ENCODE peak calls at places on chromosome 3, in four cellular contexts. One of them, this sample, is unnamed.

GRCh38 chr3:131081224-131081623 is 54.5 kb downstream of the NEK11 start:
- DNase-seq in neuronal stem cell: no peak
- DNase-seq in H9: no peak
- DNase-seq in mesendoderm: no peak
- DNase-seq in this sample: no peak

GRCh38 chr3:135565481-135565880 is 400.0 kb upstream of the PPP2R3A start:
- DNase-seq in mesendoderm: no peak
- DNase-seq in H9: no peak
- DNase-seq in neuronal stem cell: no peak
- DNase-seq in this sample: no peak

GRCh38 chr3:27483117-27484001 is 825 bp downstream of the SLC4A7 start:
- DNase-seq in H9: peak
- DNase-seq in neuronal stem cell: peak
- DNase-seq in mesendoderm: peak
- DNase-seq in this sample: peak

GRCh38 chr3:60147249-60147648 is 1097.4 kb upstream of the CFAP20DC start:
- DNase-seq in neuronal stem cell: peak
- DNase-seq in mesendoderm: no peak
- DNase-seq in H9: no peak
- DNase-seq in this sample: no peak

GRCh38 chr3:71728632-71729342 is 3.6 kb upstream of the EIF4E3 start:
- DNase-seq in H9: peak
- DNase-seq in neuronal stem cell: peak
- DNase-seq in mesendoderm: peak
- DNase-seq in this sample: no peak

GRCh38 chr3:186251948-186252619 is 110.0 kb downstream of the DGKG start:
- DNase-seq in mesendoderm: no peak
- DNase-seq in neuronal stem cell: no peak
- DNase-seq in H9: no peak
- DNase-seq in this sample: no peak

GRCh38 chr3:27488821-27489220 is 4.6 kb upstream of the SLC4A7 start:
- DNase-seq in neuronal stem cell: no peak
- DNase-seq in H9: no peak
- DNase-seq in mesendoderm: no peak
- DNase-seq in this sample: no peak

GRCh38 chr3:150605998-150606641 is 3.0 kb downstream of the SELENOT start:
- DNase-seq in H9: no peak
- DNase-seq in mesendoderm: no peak
- DNase-seq in neuronal stem cell: no peak
- DNase-seq in this sample: no peak

GRCh38 chr3:28935141-28935540 is 345.7 kb upstream of the RBMS3 start:
- DNase-seq in H9: no peak
- DNase-seq in neuronal stem cell: no peak
- DNase-seq in mesendoderm: no peak
- DNase-seq in this sample: no peak

GRCh38 chr3:178152010-178152409 is 384.2 kb upstream of the KCNMB2 start:
- DNase-seq in H9: no peak
- DNase-seq in neuronal stem cell: no peak
- DNase-seq in mesendoderm: no peak
- DNase-seq in this sample: no peak

GRCh38 chr3:151156618-151157216 is 46.3 kb downstream of the GPR171 start:
- DNase-seq in mesendoderm: peak
- DNase-seq in neuronal stem cell: peak
- DNase-seq in H9: no peak
- DNase-seq in this sample: peak

GRCh38 chr3:95302044-95302443 is 1239.2 kb downstream of the NSUN3 start:
- DNase-seq in H9: no peak
- DNase-seq in mesendoderm: peak
- DNase-seq in neuronal stem cell: no peak
- DNase-seq in this sample: peak

GRCh38 chr3:105956311-105956710 is 87.5 kb upstream of the CBLB start:
- DNase-seq in H9: no peak
- DNase-seq in neuronal stem cell: no peak
- DNase-seq in mesendoderm: peak
- DNase-seq in this sample: peak

GRCh38 chr3:77139665-77140064 is 99.8 kb downstream of the ROBO2 start:
- DNase-seq in H9: no peak
- DNase-seq in mesendoderm: no peak
- DNase-seq in neuronal stem cell: no peak
- DNase-seq in this sample: no peak

GRCh38 chr3:69065318-69065964 is 13.3 kb upstream of the TMF1 start:
- DNase-seq in mesendoderm: no peak
- DNase-seq in H9: no peak
- DNase-seq in neuronal stem cell: no peak
- DNase-seq in this sample: no peak

GRCh38 chr3:4322635-4323034 is 19.5 kb downstream of the SETMAR start:
- DNase-seq in mesendoderm: no peak
- DNase-seq in H9: no peak
- DNase-seq in neuronal stem cell: no peak
- DNase-seq in this sample: no peak

GRCh38 chr3:103499967-103500366 is 1065.2 kb downstream of the ZPLD1 start:
- DNase-seq in mesendoderm: no peak
- DNase-seq in neuronal stem cell: no peak
- DNase-seq in H9: no peak
- DNase-seq in this sample: peak

GRCh38 chr3:119279101-119279554 is 15.1 kb upstream of the ARHGAP31 start:
- DNase-seq in neuronal stem cell: peak
- DNase-seq in H9: no peak
- DNase-seq in mesendoderm: no peak
- DNase-seq in this sample: no peak

GRCh38 chr3:158120330-158120729 is 10.4 kb downstream of the RSRC1 start:
- DNase-seq in H9: no peak
- DNase-seq in neuronal stem cell: no peak
- DNase-seq in mesendoderm: no peak
- DNase-seq in this sample: no peak

GRCh38 chr3:196941846-196942225 is 492 bp downstream of the NCBP2 start:
- DNase-seq in neuronal stem cell: no peak
- DNase-seq in H9: no peak
- DNase-seq in mesendoderm: no peak
- DNase-seq in this sample: peak

GRCh38 chr3:7238565-7239295 is 377.8 kb downstream of the GRM7 start:
- DNase-seq in neuronal stem cell: no peak
- DNase-seq in mesendoderm: no peak
- DNase-seq in H9: no peak
- DNase-seq in this sample: no peak

GRCh38 chr3:180492047-180492446 is 109.9 kb upstream of the TTC14 start:
- DNase-seq in H9: no peak
- DNase-seq in mesendoderm: no peak
- DNase-seq in neuronal stem cell: no peak
- DNase-seq in this sample: no peak

GRCh38 chr3:57382933-57383332 is 90.4 kb upstream of the ASB14 start:
- DNase-seq in neuronal stem cell: no peak
- DNase-seq in mesendoderm: peak
- DNase-seq in H9: no peak
- DNase-seq in this sample: no peak

GRCh38 chr3:62755285-62755684 is 119.9 kb downstream of the CADPS start:
- DNase-seq in neuronal stem cell: no peak
- DNase-seq in mesendoderm: no peak
- DNase-seq in H9: no peak
- DNase-seq in this sample: no peak

GRCh38 chr3:57948080-57948671 is 60.0 kb upstream of the FLNB start:
- DNase-seq in H9: no peak
- DNase-seq in neuronal stem cell: no peak
- DNase-seq in mesendoderm: no peak
- DNase-seq in this sample: no peak

GRCh38 chr3:23666818-23667217 is 138.9 kb upstream of the UBE2E1 start:
- DNase-seq in H9: no peak
- DNase-seq in mesendoderm: no peak
- DNase-seq in neuronal stem cell: no peak
- DNase-seq in this sample: peak
- H3K4ac ChIP-seq in H9: no peak
- H3K4ac ChIP-seq in mesendoderm: no peak
- H3K4ac ChIP-seq in neuronal stem cell: no peak
- H3K4ac ChIP-seq in this sample: no peak

DNA sequence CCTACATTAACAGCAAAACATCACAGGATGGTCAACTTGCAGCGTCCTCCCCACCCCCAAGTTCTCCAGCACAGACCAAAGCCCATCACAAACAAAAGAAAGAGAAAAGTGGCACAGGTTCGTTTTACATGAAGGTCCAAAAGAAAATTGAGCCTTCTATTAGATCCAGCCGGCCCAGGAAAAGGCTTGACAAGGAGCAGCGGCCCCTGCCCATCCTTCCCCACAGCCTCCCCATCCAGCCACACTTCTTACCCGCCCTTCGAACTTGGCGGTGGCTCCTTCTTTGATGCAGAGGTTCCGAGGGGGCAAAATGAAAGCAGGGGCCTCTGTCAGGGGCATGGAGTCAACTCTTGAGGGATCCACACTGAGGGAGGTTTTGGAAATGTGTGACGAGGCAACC is 90.7 kb downstream of the MYLK start:
- DNase-seq in H9: no peak
- DNase-seq in mesendoderm: no peak
- DNase-seq in neuronal stem cell: no peak
- DNase-seq in this sample: no peak
- H3K4ac ChIP-seq in H9: no peak
- H3K4ac ChIP-seq in mesendoderm: no peak
- H3K4ac ChIP-seq in neuronal stem cell: no peak
- H3K4ac ChIP-seq in this sample: peak

GRCh38 chr3:194342861-194343560 is 8.1 kb downstream of the CPN2 start:
- DNase-seq in H9: no peak
- DNase-seq in mesendoderm: no peak
- DNase-seq in neuronal stem cell: no peak
- DNase-seq in this sample: peak
- H3K4ac ChIP-seq in H9: no peak
- H3K4ac ChIP-seq in mesendoderm: no peak
- H3K4ac ChIP-seq in neuronal stem cell: no peak
- H3K4ac ChIP-seq in this sample: no peak

DNA sequence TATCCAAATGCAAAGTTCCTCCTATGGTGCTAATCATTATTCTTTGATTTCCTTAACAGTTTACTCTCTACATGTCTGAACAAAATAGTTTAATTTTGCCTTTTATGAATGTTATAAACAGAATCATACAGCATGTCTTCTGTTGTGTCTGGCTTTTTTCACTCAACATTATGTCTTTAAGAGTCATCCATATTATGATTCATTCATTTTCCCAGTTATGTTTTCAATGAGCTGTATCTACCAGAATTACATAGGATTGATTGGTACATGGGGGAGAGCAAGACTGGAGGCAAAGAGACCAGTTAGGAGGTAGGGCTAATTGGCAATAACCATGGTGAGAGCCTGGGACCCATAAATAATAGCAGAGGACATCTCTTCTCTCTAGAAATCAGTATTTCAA is 16.6 kb upstream of the RAP2B start:
- DNase-seq in mesendoderm: no peak
- DNase-seq in neuronal stem cell: no peak
- DNase-seq in H9: no peak
- DNase-seq in this sample: no peak
- H3K4ac ChIP-seq in mesendoderm: no peak
- H3K4ac ChIP-seq in neuronal stem cell: no peak
- H3K4ac ChIP-seq in H9: no peak
- H3K4ac ChIP-seq in this sample: no peak

DNA sequence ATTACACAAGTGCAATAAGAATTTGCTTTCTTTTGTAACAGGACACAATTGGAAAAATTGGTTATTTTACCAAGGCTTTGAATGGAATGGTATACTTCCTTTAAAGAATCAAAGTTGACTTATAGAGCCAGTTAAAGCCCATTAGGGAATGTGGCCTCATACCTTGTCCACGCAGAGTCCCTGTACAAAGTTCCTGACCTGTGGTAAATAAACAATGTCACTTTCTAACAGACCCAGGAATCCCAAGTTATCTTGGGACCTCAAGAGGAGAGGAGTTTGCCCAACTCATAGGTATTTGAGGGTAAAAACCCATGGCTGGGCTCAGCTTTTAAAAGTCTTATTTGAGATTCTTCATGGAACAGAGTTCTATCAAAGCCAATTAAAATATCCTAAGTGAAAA is 12.0 kb upstream of the NUP210 start:
- DNase-seq in H9: no peak
- DNase-seq in neuronal stem cell: no peak
- DNase-seq in mesendoderm: no peak
- DNase-seq in this sample: no peak
- H3K4ac ChIP-seq in H9: no peak
- H3K4ac ChIP-seq in neuronal stem cell: no peak
- H3K4ac ChIP-seq in mesendoderm: no peak
- H3K4ac ChIP-seq in this sample: no peak

DNA sequence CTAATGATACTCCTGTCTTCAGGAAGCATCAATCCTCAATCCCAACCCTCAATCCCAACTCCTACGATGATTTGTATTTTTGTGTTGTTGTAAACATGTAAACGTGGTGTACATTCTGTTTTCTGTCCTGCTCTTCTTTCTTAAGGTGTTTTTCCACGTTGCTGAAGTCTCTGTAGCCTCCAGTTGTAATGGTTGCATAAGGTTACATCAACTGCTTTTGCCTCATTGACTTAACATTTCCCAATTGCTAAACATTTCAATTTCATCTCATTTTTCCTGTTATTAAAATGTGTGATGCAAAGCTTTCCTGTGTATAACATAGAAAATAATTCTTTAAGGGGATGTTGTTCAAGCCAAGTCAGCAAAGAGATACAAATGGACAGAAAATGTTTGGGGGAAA is 33.4 kb downstream of the HRH1 start:
- DNase-seq in H9: no peak
- DNase-seq in neuronal stem cell: no peak
- DNase-seq in mesendoderm: no peak
- DNase-seq in this sample: no peak
- H3K4ac ChIP-seq in H9: no peak
- H3K4ac ChIP-seq in neuronal stem cell: no peak
- H3K4ac ChIP-seq in mesendoderm: no peak
- H3K4ac ChIP-seq in this sample: no peak

GRCh38 chr3:195182470-195182795 is 88.5 kb downstream of the XXYLT1 start:
- DNase-seq in neuronal stem cell: no peak
- DNase-seq in mesendoderm: peak
- DNase-seq in H9: no peak
- DNase-seq in this sample: no peak

GRCh38 chr3:195183071-195183776 is 87.7 kb downstream of the XXYLT1 start:
- DNase-seq in H9: no peak
- DNase-seq in mesendoderm: peak
- DNase-seq in neuronal stem cell: no peak
- DNase-seq in this sample: no peak

GRCh38 chr3:195185574-195185973 is 85.4 kb downstream of the XXYLT1 start:
- DNase-seq in neuronal stem cell: no peak
- DNase-seq in mesendoderm: peak
- DNase-seq in H9: no peak
- DNase-seq in this sample: peak

GRCh38 chr3:195186041-195186709 is 84.8 kb downstream of the XXYLT1 start:
- DNase-seq in mesendoderm: no peak
- DNase-seq in H9: no peak
- DNase-seq in neuronal stem cell: no peak
- DNase-seq in this sample: no peak

DNA sequence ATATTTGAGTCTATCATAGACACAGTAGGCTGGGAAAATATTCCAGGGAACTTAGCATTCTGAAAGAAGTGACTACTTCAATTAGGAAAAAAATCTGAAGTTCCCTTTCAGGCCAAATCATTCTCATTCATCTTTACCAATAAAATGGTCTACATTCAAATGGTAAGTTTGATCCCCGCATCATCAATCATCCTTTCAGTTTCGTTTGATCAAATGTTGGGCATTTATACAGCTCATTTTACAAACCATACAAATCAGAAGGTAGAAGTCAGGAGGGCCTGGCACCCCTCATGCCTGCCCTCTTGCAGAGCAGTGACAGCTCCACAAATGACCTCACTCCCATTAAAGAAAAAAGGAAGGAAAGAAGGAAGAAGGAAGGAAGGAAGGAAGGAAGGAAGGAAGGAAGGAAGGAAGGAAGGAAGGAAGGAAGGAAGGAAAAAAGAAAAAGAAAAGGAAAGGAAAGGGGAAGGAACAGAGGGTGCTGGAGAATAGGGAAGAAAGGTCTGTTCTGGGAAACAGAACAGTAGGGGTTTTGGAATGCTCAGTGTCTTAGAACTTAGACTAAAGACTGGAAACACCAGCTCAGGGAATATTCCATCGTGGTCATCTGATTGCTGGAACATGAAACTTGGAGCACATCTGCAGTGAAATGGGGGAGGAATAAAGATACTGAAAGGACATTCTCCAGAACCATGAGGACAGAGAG is 86.1 kb downstream of the XXYLT1 start:
- DNase-seq in mesendoderm: no peak
- DNase-seq in H9: no peak
- DNase-seq in neuronal stem cell: no peak
- DNase-seq in this sample: no peak
- H3K4ac ChIP-seq in mesendoderm: no peak
- H3K4ac ChIP-seq in H9: no peak
- H3K4ac ChIP-seq in neuronal stem cell: no peak
- H3K4ac ChIP-seq in this sample: no peak